ENCODE peak calls at places on chromosome 12, in six cellular contexts. H, G, Y, I, Q and C are unnamed samples.

GRCh38 chr12:53481957-53482586 is 17.2 kb downstream of the MAP3K12 start:
- DNase-seq in I (no peak), Q (no peak), Y (no peak), G (peak), H (no peak), C (no peak)

GRCh38 chr12:95709152-95709551 is 81.4 kb downstream of the NTN4 start:
- DNase-seq in Y (no peak), H (no peak), I (no peak), Q (no peak), G (no peak), C (no peak)

GRCh38 chr12:27869567-27869966 is 89.5 kb upstream of the MANSC4 start:
- DNase-seq in I (no peak), Q (no peak), H (no peak), G (no peak), Y (no peak), C (no peak)

GRCh38 chr12:109963743-109964429 is 32.3 kb downstream of the GIT2 start:
- DNase-seq in Q (peak), G (no peak), I (no peak), Y (no peak), H (no peak), C (no peak)

GRCh38 chr12:1307796-1308195 is 286.6 kb downstream of the FBXL14 start:
- DNase-seq in I (no peak), Q (no peak), G (no peak), Y (no peak), H (no peak), C (no peak)

GRCh38 chr12:90360300-90360699 is 594.7 kb downstream of the CCER1 start:
- DNase-seq in H (no peak), G (no peak), Q (no peak), Y (no peak), I (no peak), C (no peak)

GRCh38 chr12:51383281-51383905 is 7.8 kb downstream of the GALNT6 start:
- DNase-seq in G (no peak), Q (no peak), H (no peak), Y (no peak), I (no peak), C (no peak)

GRCh38 chr12:2455410-2455809 is 339.4 kb upstream of the FKBP4 start:
- DNase-seq in G (no peak), H (no peak), Y (no peak), Q (no peak), I (no peak), C (no peak)

GRCh38 chr12:113241191-113242017 is 20.1 kb downstream of the TPCN1 start:
- DNase-seq in Q (peak), Y (no peak), G (no peak), H (no peak), I (peak), C (no peak)